ENCODE peak calls at places on chromosomes 13 and 19, in eight cellular contexts. One of them, this sample, is unnamed. For H3K4me1, the result is how much of the 10 kb centered on the place peaks cover.

GRCh38 chr19:55283548-55284393 is at the start of gene BRSK1:
- DNase-seq in A549: peak
- DNase-seq in naive thymus-derived CD4-positive, alpha-beta T cell: peak
- DNase-seq in tibial nerve: no peak
- DNase-seq in pancreas: no peak
- DNase-seq in Peyer's patch: peak
- DNase-seq in neural progenitor cell: peak
- DNase-seq in ascending aorta: peak
- DNase-seq in this sample: peak

GRCh38 chr13:110503979-110504499 is 57.5 kb downstream of the RAB20 start:
- DNase-seq in A549: no peak
- DNase-seq in tibial nerve: no peak
- DNase-seq in neural progenitor cell: no peak
- DNase-seq in naive thymus-derived CD4-positive, alpha-beta T cell: no peak
- DNase-seq in ascending aorta: no peak
- DNase-seq in Peyer's patch: peak
- DNase-seq in pancreas: no peak
- DNase-seq in this sample: no peak

GRCh38 chr13:32267836-32268439 is 47.2 kb downstream of the ZAR1L start:
- DNase-seq in neural progenitor cell: peak
- DNase-seq in A549: no peak
- DNase-seq in Peyer's patch: peak
- DNase-seq in ascending aorta: no peak
- DNase-seq in pancreas: no peak
- DNase-seq in tibial nerve: no peak
- DNase-seq in naive thymus-derived CD4-positive, alpha-beta T cell: peak
- DNase-seq in this sample: no peak

GRCh38 chr19:30237146-30237545 is 135.0 kb upstream of the ZNF536 start:
- DNase-seq in tibial nerve: no peak
- DNase-seq in ascending aorta: no peak
- DNase-seq in naive thymus-derived CD4-positive, alpha-beta T cell: no peak
- DNase-seq in A549: no peak
- DNase-seq in pancreas: no peak
- DNase-seq in Peyer's patch: no peak
- DNase-seq in neural progenitor cell: peak
- DNase-seq in this sample: no peak

GRCh38 chr13:45769072-45769471 is 67.0 kb downstream of the CBY2 start:
- DNase-seq in tibial nerve: no peak
- DNase-seq in pancreas: no peak
- DNase-seq in ascending aorta: no peak
- DNase-seq in naive thymus-derived CD4-positive, alpha-beta T cell: no peak
- DNase-seq in Peyer's patch: no peak
- DNase-seq in neural progenitor cell: peak
- DNase-seq in A549: no peak
- DNase-seq in this sample: no peak

GRCh38 chr19:37778613-37779138 is 710 bp downstream of the ZNF573 start:
- DNase-seq in naive thymus-derived CD4-positive, alpha-beta T cell: no peak
- DNase-seq in tibial nerve: no peak
- DNase-seq in ascending aorta: no peak
- DNase-seq in pancreas: no peak
- DNase-seq in neural progenitor cell: peak
- DNase-seq in Peyer's patch: no peak
- DNase-seq in A549: peak
- DNase-seq in this sample: no peak

GRCh38 chr19:10815969-10816635 is 19.9 kb downstream of the TMED1 start:
- DNase-seq in Peyer's patch: no peak
- DNase-seq in pancreas: no peak
- DNase-seq in A549: no peak
- DNase-seq in tibial nerve: no peak
- DNase-seq in ascending aorta: no peak
- DNase-seq in naive thymus-derived CD4-positive, alpha-beta T cell: no peak
- DNase-seq in neural progenitor cell: no peak
- DNase-seq in this sample: no peak

GRCh38 chr19:9608912-9609311 is 12.1 kb downstream of the ZNF561 start:
- DNase-seq in Peyer's patch: no peak
- DNase-seq in naive thymus-derived CD4-positive, alpha-beta T cell: no peak
- DNase-seq in tibial nerve: no peak
- DNase-seq in neural progenitor cell: no peak
- DNase-seq in pancreas: no peak
- DNase-seq in ascending aorta: no peak
- DNase-seq in A549: no peak
- DNase-seq in this sample: no peak

GRCh38 chr19:44643605-44644390 is at the start of gene PVR:
- DNase-seq in pancreas: peak
- DNase-seq in ascending aorta: peak
- DNase-seq in tibial nerve: peak
- DNase-seq in Peyer's patch: peak
- DNase-seq in neural progenitor cell: peak
- DNase-seq in naive thymus-derived CD4-positive, alpha-beta T cell: no peak
- DNase-seq in A549: peak
- DNase-seq in this sample: peak

GRCh38 chr19:50520822-50521465 is 7.2 kb upstream of the ASPDH start:
- DNase-seq in naive thymus-derived CD4-positive, alpha-beta T cell: no peak
- DNase-seq in pancreas: no peak
- DNase-seq in Peyer's patch: no peak
- DNase-seq in ascending aorta: no peak
- DNase-seq in neural progenitor cell: no peak
- DNase-seq in tibial nerve: no peak
- DNase-seq in A549: no peak
- DNase-seq in this sample: no peak

GRCh38 chr13:98200211-98200878 is 23.3 kb upstream of the RNF113B start:
- DNase-seq in Peyer's patch: no peak
- DNase-seq in naive thymus-derived CD4-positive, alpha-beta T cell: no peak
- DNase-seq in ascending aorta: no peak
- DNase-seq in pancreas: no peak
- DNase-seq in A549: no peak
- DNase-seq in neural progenitor cell: no peak
- DNase-seq in tibial nerve: no peak
- DNase-seq in this sample: no peak

GRCh38 chr19:50461066-50461875 is 15.0 kb upstream of the EMC10 start:
- DNase-seq in naive thymus-derived CD4-positive, alpha-beta T cell: peak
- DNase-seq in pancreas: no peak
- DNase-seq in ascending aorta: no peak
- DNase-seq in Peyer's patch: peak
- DNase-seq in neural progenitor cell: peak
- DNase-seq in A549: peak
- DNase-seq in tibial nerve: peak
- DNase-seq in this sample: no peak

GRCh38 chr13:33058816-33059215 is 42.6 kb downstream of the KL start:
- DNase-seq in ascending aorta: no peak
- DNase-seq in Peyer's patch: no peak
- DNase-seq in neural progenitor cell: no peak
- DNase-seq in A549: no peak
- DNase-seq in pancreas: no peak
- DNase-seq in tibial nerve: no peak
- DNase-seq in naive thymus-derived CD4-positive, alpha-beta T cell: no peak
- DNase-seq in this sample: no peak

GRCh38 chr13:77876176-77876575 is 42.5 kb downstream of the EDNRB start:
- DNase-seq in ascending aorta: no peak
- DNase-seq in neural progenitor cell: no peak
- DNase-seq in tibial nerve: no peak
- DNase-seq in A549: no peak
- DNase-seq in naive thymus-derived CD4-positive, alpha-beta T cell: no peak
- DNase-seq in pancreas: no peak
- DNase-seq in Peyer's patch: no peak
- DNase-seq in this sample: no peak

GRCh38 chr19:36257512-36257876 is 42.6 kb downstream of the ZNF146 start:
- DNase-seq in A549: no peak
- DNase-seq in pancreas: no peak
- DNase-seq in Peyer's patch: no peak
- DNase-seq in ascending aorta: no peak
- DNase-seq in tibial nerve: no peak
- DNase-seq in naive thymus-derived CD4-positive, alpha-beta T cell: no peak
- DNase-seq in neural progenitor cell: no peak
- DNase-seq in this sample: no peak

GRCh38 chr19:6718741-6719539 is 1.5 kb downstream of the C3 start:
- DNase-seq in neural progenitor cell: peak
- DNase-seq in Peyer's patch: no peak
- DNase-seq in naive thymus-derived CD4-positive, alpha-beta T cell: peak
- DNase-seq in ascending aorta: no peak
- DNase-seq in pancreas: peak
- DNase-seq in A549: peak
- DNase-seq in tibial nerve: no peak
- DNase-seq in this sample: no peak

GRCh38 chr19:3690551-3691371 is 9.5 kb downstream of the PIP5K1C start:
- DNase-seq in naive thymus-derived CD4-positive, alpha-beta T cell: no peak
- DNase-seq in ascending aorta: no peak
- DNase-seq in Peyer's patch: no peak
- DNase-seq in neural progenitor cell: no peak
- DNase-seq in pancreas: no peak
- DNase-seq in tibial nerve: no peak
- DNase-seq in A549: no peak
- DNase-seq in this sample: no peak

GRCh38 chr19:3693030-3693925 is 7.0 kb downstream of the PIP5K1C start:
- DNase-seq in A549: no peak
- DNase-seq in ascending aorta: no peak
- DNase-seq in naive thymus-derived CD4-positive, alpha-beta T cell: no peak
- DNase-seq in pancreas: no peak
- DNase-seq in tibial nerve: no peak
- DNase-seq in Peyer's patch: no peak
- DNase-seq in neural progenitor cell: no peak
- DNase-seq in this sample: no peak

GRCh38 chr19:3691372-3691716 is 8.9 kb downstream of the PIP5K1C start:
- DNase-seq in naive thymus-derived CD4-positive, alpha-beta T cell: no peak
- DNase-seq in ascending aorta: no peak
- DNase-seq in A549: no peak
- DNase-seq in pancreas: no peak
- DNase-seq in Peyer's patch: no peak
- DNase-seq in neural progenitor cell: no peak
- DNase-seq in tibial nerve: no peak
- DNase-seq in this sample: no peak

GRCh38 chr19:3692141-3693029 is 7.9 kb downstream of the PIP5K1C start:
- DNase-seq in ascending aorta: no peak
- DNase-seq in tibial nerve: no peak
- DNase-seq in naive thymus-derived CD4-positive, alpha-beta T cell: peak
- DNase-seq in Peyer's patch: no peak
- DNase-seq in pancreas: no peak
- DNase-seq in A549: no peak
- DNase-seq in neural progenitor cell: no peak
- DNase-seq in this sample: no peak

GRCh38 chr19:3691726-3692125 is 8.5 kb downstream of the PIP5K1C start:
- DNase-seq in Peyer's patch: no peak
- DNase-seq in tibial nerve: no peak
- DNase-seq in neural progenitor cell: no peak
- DNase-seq in ascending aorta: no peak
- DNase-seq in pancreas: no peak
- DNase-seq in naive thymus-derived CD4-positive, alpha-beta T cell: no peak
- DNase-seq in A549: no peak
- DNase-seq in this sample: no peak
- H3K4me1 ChIP-seq in Peyer's patch: under half
- H3K4me1 ChIP-seq in tibial nerve: under half
- H3K4me1 ChIP-seq in neural progenitor cell: under half
- H3K4me1 ChIP-seq in ascending aorta: under half
- H3K4me1 ChIP-seq in pancreas: under half
- H3K4me1 ChIP-seq in naive thymus-derived CD4-positive, alpha-beta T cell: under half
- H3K4me1 ChIP-seq in A549: under half
- H3K4me1 ChIP-seq in this sample: under half

GRCh38 chr13:112931028-112931934 is 37.7 kb upstream of the MCF2L start:
- DNase-seq in A549: peak
- DNase-seq in tibial nerve: no peak
- DNase-seq in naive thymus-derived CD4-positive, alpha-beta T cell: no peak
- DNase-seq in Peyer's patch: peak
- DNase-seq in ascending aorta: no peak
- DNase-seq in neural progenitor cell: peak
- DNase-seq in pancreas: no peak
- DNase-seq in this sample: no peak
- H3K4me1 ChIP-seq in A549: under half
- H3K4me1 ChIP-seq in tibial nerve: under half
- H3K4me1 ChIP-seq in naive thymus-derived CD4-positive, alpha-beta T cell: under half
- H3K4me1 ChIP-seq in Peyer's patch: under half
- H3K4me1 ChIP-seq in ascending aorta: under half
- H3K4me1 ChIP-seq in neural progenitor cell: under half
- H3K4me1 ChIP-seq in pancreas: under half
- H3K4me1 ChIP-seq in this sample: under half

GRCh38 chr13:99663908-99664307 is 162.6 kb downstream of the TM9SF2 start:
- DNase-seq in naive thymus-derived CD4-positive, alpha-beta T cell: no peak
- DNase-seq in ascending aorta: no peak
- DNase-seq in A549: no peak
- DNase-seq in neural progenitor cell: no peak
- DNase-seq in tibial nerve: no peak
- DNase-seq in pancreas: no peak
- DNase-seq in Peyer's patch: no peak
- DNase-seq in this sample: no peak

GRCh38 chr13:99665716-99666115 is 164.4 kb downstream of the TM9SF2 start:
- DNase-seq in pancreas: no peak
- DNase-seq in Peyer's patch: no peak
- DNase-seq in naive thymus-derived CD4-positive, alpha-beta T cell: no peak
- DNase-seq in ascending aorta: no peak
- DNase-seq in neural progenitor cell: no peak
- DNase-seq in A549: no peak
- DNase-seq in tibial nerve: no peak
- DNase-seq in this sample: no peak

GRCh38 chr13:99661791-99662190 is 160.5 kb downstream of the TM9SF2 start:
- DNase-seq in Peyer's patch: no peak
- DNase-seq in tibial nerve: no peak
- DNase-seq in naive thymus-derived CD4-positive, alpha-beta T cell: no peak
- DNase-seq in neural progenitor cell: peak
- DNase-seq in pancreas: no peak
- DNase-seq in A549: no peak
- DNase-seq in ascending aorta: no peak
- DNase-seq in this sample: no peak

GRCh38 chr13:99662678-99663077 is 161.4 kb downstream of the TM9SF2 start:
- DNase-seq in naive thymus-derived CD4-positive, alpha-beta T cell: no peak
- DNase-seq in pancreas: no peak
- DNase-seq in ascending aorta: no peak
- DNase-seq in tibial nerve: no peak
- DNase-seq in Peyer's patch: no peak
- DNase-seq in A549: no peak
- DNase-seq in neural progenitor cell: no peak
- DNase-seq in this sample: no peak

DNA sequence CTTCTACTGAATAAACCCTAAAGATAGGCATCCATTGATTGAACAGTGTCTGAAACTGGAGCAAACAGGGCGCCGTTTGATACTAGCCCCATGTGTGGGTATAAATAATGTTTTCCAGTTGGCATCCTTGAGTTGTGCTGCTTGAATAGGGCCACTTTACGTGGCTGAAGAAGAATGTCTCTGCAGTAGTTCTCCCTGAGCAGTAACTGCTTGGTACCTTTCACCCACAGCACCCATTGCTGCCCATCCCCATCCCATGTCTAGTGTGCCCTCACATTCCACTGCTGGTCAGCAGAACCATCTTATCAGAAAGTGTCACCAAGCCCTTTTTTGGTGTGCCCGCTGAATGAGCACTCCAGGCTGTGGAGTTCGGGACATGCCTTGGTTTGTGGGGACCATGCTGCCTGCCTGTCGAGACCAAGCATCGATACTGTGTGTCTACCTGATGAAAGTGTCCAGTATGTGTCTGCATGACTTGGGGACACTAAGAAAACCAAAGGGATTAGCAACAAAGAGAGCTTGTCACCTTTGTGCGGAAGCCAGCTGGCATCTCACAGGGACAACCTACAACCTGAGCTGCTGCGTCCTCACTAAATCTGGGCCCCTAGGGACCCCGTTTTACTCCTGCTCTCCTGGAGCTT is 162.0 kb downstream of the TM9SF2 start:
- DNase-seq in tibial nerve: no peak
- DNase-seq in ascending aorta: no peak
- DNase-seq in naive thymus-derived CD4-positive, alpha-beta T cell: no peak
- DNase-seq in Peyer's patch: no peak
- DNase-seq in pancreas: no peak
- DNase-seq in neural progenitor cell: peak
- DNase-seq in A549: no peak
- DNase-seq in this sample: no peak
- H3K4me1 ChIP-seq in tibial nerve: under half
- H3K4me1 ChIP-seq in ascending aorta: under half
- H3K4me1 ChIP-seq in naive thymus-derived CD4-positive, alpha-beta T cell: under half
- H3K4me1 ChIP-seq in Peyer's patch: under half
- H3K4me1 ChIP-seq in pancreas: under half
- H3K4me1 ChIP-seq in neural progenitor cell: half or more
- H3K4me1 ChIP-seq in A549: under half
- H3K4me1 ChIP-seq in this sample: under half

GRCh38 chr13:29578300-29579048 is 17.0 kb downstream of the SLC7A1 start:
- DNase-seq in ascending aorta: no peak
- DNase-seq in A549: no peak
- DNase-seq in tibial nerve: no peak
- DNase-seq in Peyer's patch: no peak
- DNase-seq in neural progenitor cell: no peak
- DNase-seq in pancreas: no peak
- DNase-seq in naive thymus-derived CD4-positive, alpha-beta T cell: no peak
- DNase-seq in this sample: no peak
- H3K4me1 ChIP-seq in ascending aorta: under half
- H3K4me1 ChIP-seq in A549: under half
- H3K4me1 ChIP-seq in tibial nerve: under half
- H3K4me1 ChIP-seq in Peyer's patch: under half
- H3K4me1 ChIP-seq in neural progenitor cell: under half
- H3K4me1 ChIP-seq in pancreas: under half
- H3K4me1 ChIP-seq in naive thymus-derived CD4-positive, alpha-beta T cell: under half
- H3K4me1 ChIP-seq in this sample: under half